ENCODE peak calls at places on chromosomes 1 and 21, in four cellular contexts. O is endothelial cell, L is NT2/D1, Y is H54. I is an unnamed sample.

GRCh38 chr1:166084613-166085012 is 82.2 kb downstream of the FAM78B start:
- DNase-seq in O (no peak), Y (no peak), L (no peak), I (no peak)

GRCh38 chr1:84247425-84248220 is 53.9 kb upstream of the SAMD13 start:
- DNase-seq in O (no peak), Y (peak), L (no peak), I (no peak)

GRCh38 chr1:85230305-85230977 is 29.0 kb downstream of the C1orf52 start:
- DNase-seq in Y (no peak), L (no peak), O (peak), I (no peak)

GRCh38 chr1:98205291-98206017 is 284.6 kb upstream of the DPYD start:
- DNase-seq in O (no peak), Y (no peak), L (peak), I (no peak)

GRCh38 chr1:31745898-31746668 is 18.1 kb downstream of the ADGRB2 start:
- DNase-seq in Y (no peak), L (no peak), O (no peak), I (no peak)

GRCh38 chr1:217067642-217068041 is 344.4 kb upstream of the ESRRG start:
- DNase-seq in L (no peak), Y (no peak), O (no peak), I (no peak)

GRCh38 chr1:66533804-66534745 is at the start of gene SGIP1:
- DNase-seq in L (peak), O (peak), Y (no peak), I (peak)

GRCh38 chr1:246592695-246593094 is 26.4 kb downstream of the CNST start:
- DNase-seq in Y (no peak), L (no peak), O (no peak), I (no peak)

GRCh38 chr1:170027760-170028159 is 46.7 kb downstream of the KIFAP3 start:
- DNase-seq in Y (no peak), L (no peak), O (no peak), I (no peak)

GRCh38 chr21:27164208-27165172 is 197.6 kb upstream of the ADAMTS5 start:
- DNase-seq in O (no peak), L (no peak), Y (no peak), I (no peak)

GRCh38 chr1:17128361-17128760 is 9.1 kb upstream of the PADI2 start:
- DNase-seq in L (no peak), O (no peak), Y (peak), I (no peak)

GRCh38 chr1:231603598-231604275 is 22.9 kb upstream of the DISC1 start:
- DNase-seq in L (peak), O (peak), Y (no peak), I (no peak)

GRCh38 chr1:151509350-151510019 is 1.7 kb upstream of the CGN start:
- DNase-seq in L (no peak), Y (no peak), O (no peak), I (no peak)

GRCh38 chr1:14875781-14876564 is 277.5 kb downstream of the KAZN start:
- DNase-seq in L (no peak), Y (no peak), O (no peak), I (no peak)

GRCh38 chr1:165755393-165756010 is 13.2 kb downstream of the TMCO1 start:
- DNase-seq in Y (no peak), L (no peak), O (no peak), I (no peak)

GRCh38 chr1:164343189-164343588 is 215.8 kb upstream of the PBX1 start:
- DNase-seq in Y (no peak), O (no peak), L (no peak), I (no peak)

GRCh38 chr1:41664861-41665640 is 180.6 kb upstream of the EDN2 start:
- DNase-seq in Y (peak), O (no peak), L (peak), I (no peak)

GRCh38 chr1:47449702-47450552 is 12.1 kb downstream of the FOXD2 start:
- DNase-seq in O (peak), L (no peak), Y (no peak), I (peak)

GRCh38 chr1:154265586-154265985 is 6.8 kb upstream of the HAX1 start:
- DNase-seq in Y (no peak), O (no peak), L (no peak), I (no peak)

GRCh38 chr1:112196731-112197130 is 199.3 kb upstream of the CTTNBP2NL start:
- DNase-seq in O (no peak), L (no peak), Y (no peak), I (no peak)